ENCODE peak calls at places on chromosomes 6 and 20, in eight cellular contexts. Y, W, B, R, J, I, S and C are unnamed samples.
A peak's percentile ranks its signal among the peaks of the same experiment; 100 is the strongest.

GRCh38 chr6:9789201-9789600 is 625.7 kb downstream of the TFAP2A start:
- DNase-seq in Y (no peak), W (no peak), B (peak; percentile 4), R (no peak), J (peak; percentile 73), I (no peak), S (peak; percentile 10), C (no peak)

GRCh38 chr6:169115632-169116031 is 138.0 kb downstream of the THBS2 start:
- DNase-seq in Y (no peak), W (no peak), B (peak; percentile 46), R (no peak), J (no peak), I (no peak), S (no peak), C (no peak)

GRCh38 chr20:54306985-54307710 is 99.3 kb downstream of the PFDN4 start:
- DNase-seq in Y (no peak), W (no peak), B (no peak), R (no peak), J (no peak), I (no peak), S (no peak), C (no peak)

GRCh38 chr6:129661478-129662405 is 48.2 kb downstream of the ARHGAP18 start:
- DNase-seq in Y (no peak), W (no peak), B (no peak), R (no peak), J (no peak), I (no peak), S (no peak), C (no peak)

GRCh38 chr20:57777911-57778310 is 68.1 kb upstream of the PMEPA1 start:
- DNase-seq in Y (no peak), W (no peak), B (no peak), R (no peak), J (no peak), I (no peak), S (no peak), C (no peak)

GRCh38 chr6:34324738-34325444 is 67.6 kb downstream of the NUDT3 start:
- DNase-seq in Y (no peak), W (no peak), B (peak; percentile 75), R (peak; percentile 73), J (no peak), I (no peak), S (no peak), C (no peak)

GRCh38 chr6:161319231-161319630 is 45.4 kb upstream of the AGPAT4 start:
- DNase-seq in Y (no peak), W (no peak), B (no peak), R (no peak), J (no peak), I (no peak), S (no peak), C (no peak)

GRCh38 chr6:116764961-116765841 is at the start of gene FAM162B:
- DNase-seq in Y (peak; percentile 23), W (peak; percentile 87), B (peak; percentile 69), R (peak; percentile 67), J (no peak), I (peak; percentile 59), S (no peak), C (peak; percentile 36)

DNA sequence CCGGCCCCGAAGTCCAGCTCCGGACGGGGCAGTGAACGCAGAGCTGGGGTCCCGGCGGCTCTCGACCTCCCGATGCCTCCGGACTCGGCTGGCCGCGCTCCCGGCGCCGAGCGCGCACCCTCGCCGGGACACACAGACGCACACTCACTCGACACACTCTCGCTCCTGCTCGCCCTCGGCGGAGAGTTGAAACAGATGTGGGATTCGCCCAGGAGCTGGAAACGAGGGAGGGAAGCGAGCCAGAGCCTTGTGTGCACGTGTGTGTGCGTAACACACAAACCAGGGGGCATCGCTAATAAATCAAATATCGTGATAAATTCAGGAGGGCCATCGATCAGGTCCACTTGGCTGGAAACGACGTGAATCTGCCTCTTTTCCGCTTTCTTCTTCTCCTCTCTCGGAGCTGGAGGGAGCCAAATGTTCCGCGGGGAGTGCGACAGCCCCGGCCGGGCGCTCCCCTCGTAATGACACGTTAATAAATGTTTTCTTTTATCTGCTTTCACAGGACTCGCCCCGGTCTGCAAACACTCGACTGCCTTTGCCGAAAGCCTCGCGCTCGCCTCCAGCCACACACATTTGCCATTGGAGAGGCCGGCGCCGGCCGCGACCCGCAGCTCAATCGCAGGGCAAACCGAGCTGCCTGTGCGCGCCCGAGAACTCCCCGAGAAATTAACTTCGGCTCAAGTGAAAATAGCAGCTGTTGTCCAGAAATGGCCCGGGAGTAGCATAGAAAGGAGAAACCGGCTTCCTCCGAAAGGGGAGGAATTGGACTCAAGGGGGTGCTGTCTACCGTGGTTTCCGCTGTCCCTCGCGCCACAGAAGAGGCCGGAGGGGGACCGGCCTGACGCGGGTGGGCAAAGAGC is 850 bp upstream of the SULF2 start:
- DNase-seq in Y (peak; percentile 71), W (peak; percentile 82), B (peak; percentile 88), R (peak; percentile 87), J (peak; percentile 18), I (peak; percentile 74), S (no peak), C (peak; percentile 77)
- TF ChIP-seq CTCF in Y (peak; percentile 65), W (peak; percentile 87), B (peak; percentile 79), R (peak; percentile 75), J (peak; percentile 68), I (peak; percentile 44), S (peak; percentile 91), C (peak; percentile 54)

DNA sequence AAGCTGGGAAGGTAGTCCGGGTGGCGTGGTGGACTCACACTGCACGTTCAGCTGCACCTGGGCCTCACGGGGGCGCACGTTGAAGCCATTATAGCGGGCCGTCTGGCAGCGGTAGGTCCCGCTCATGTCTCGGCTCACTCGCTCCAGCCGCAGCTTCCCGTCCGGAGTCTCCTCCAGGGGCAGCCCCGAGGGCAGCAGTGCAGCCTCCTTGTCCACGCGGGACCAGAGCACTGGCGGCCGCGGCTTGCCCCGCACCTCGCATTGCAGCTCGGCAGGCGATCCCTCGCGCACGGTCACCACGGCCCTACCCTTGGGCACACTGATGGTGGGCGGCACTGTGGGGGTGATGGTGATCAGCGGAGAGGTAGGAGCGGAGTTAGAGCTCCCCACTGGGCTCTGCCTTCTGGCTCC is 47.6 kb downstream of the MDGA1 start:
- DNase-seq in Y (peak; percentile 64), W (no peak), B (no peak), R (no peak), J (no peak), I (peak; percentile 59), S (no peak), C (peak; percentile 64)
- TF ChIP-seq CTCF in Y (no peak), W (peak; percentile 29), B (no peak), R (no peak), J (peak; percentile 8), I (no peak), S (no peak), C (peak; percentile 42)

GRCh38 chr6:119440953-119441352 is 91.4 kb upstream of the MAN1A1 start:
- DNase-seq in Y (no peak), W (no peak), B (no peak), R (no peak), J (no peak), I (no peak), S (no peak), C (no peak)
- TF ChIP-seq CTCF in Y (no peak), W (no peak), B (no peak), R (no peak), J (no peak), I (no peak), S (no peak), C (no peak)

DNA sequence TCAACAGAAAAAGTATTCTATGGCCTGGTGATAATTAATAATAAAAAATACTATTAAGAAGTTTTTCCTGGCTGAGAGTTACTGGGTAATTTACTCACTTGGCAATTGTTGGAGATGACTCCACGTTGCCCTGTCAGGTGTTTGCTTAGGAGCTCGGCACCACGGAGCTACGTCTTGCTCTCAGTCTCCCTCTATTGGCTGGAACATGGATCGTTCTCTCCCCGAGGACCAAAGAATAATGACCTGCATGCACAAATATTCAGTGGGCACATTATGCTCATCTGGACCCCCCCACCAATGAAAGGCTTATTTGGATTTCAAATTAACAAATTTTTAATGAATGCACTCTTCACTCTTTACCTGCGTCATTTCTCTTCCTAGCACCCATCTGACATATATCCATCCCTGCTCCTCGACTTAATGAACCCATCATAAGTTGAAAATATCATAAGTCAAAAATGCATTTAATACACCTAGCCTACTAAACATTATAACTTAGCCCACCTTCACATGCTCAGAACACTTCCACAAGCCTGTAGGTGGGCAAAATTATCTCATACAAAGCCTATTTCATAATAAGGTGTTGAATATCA is 71.0 kb upstream of the CD83 start:
- DNase-seq in Y (peak; percentile 72), W (no peak), B (peak; percentile 67), R (no peak), J (peak; percentile 28), I (peak; percentile 56), S (no peak), C (peak; percentile 70)
- TF ChIP-seq CTCF in Y (peak; percentile 67), W (peak; percentile 65), B (peak; percentile 83), R (no peak), J (peak; percentile 81), I (peak; percentile 62), S (peak; percentile 80), C (peak; percentile 69)

GRCh38 chr6:8481727-8482126 is 46.4 kb upstream of the SLC35B3 start:
- DNase-seq in Y (peak; percentile 22), W (no peak), B (peak; percentile 6), R (no peak), J (no peak), I (no peak), S (no peak), C (peak; percentile 13)
- TF ChIP-seq CTCF in Y (peak; percentile 50), W (no peak), B (peak; percentile 26), R (no peak), J (no peak), I (peak; percentile 17), S (peak; percentile 63), C (peak; percentile 30)

DNA sequence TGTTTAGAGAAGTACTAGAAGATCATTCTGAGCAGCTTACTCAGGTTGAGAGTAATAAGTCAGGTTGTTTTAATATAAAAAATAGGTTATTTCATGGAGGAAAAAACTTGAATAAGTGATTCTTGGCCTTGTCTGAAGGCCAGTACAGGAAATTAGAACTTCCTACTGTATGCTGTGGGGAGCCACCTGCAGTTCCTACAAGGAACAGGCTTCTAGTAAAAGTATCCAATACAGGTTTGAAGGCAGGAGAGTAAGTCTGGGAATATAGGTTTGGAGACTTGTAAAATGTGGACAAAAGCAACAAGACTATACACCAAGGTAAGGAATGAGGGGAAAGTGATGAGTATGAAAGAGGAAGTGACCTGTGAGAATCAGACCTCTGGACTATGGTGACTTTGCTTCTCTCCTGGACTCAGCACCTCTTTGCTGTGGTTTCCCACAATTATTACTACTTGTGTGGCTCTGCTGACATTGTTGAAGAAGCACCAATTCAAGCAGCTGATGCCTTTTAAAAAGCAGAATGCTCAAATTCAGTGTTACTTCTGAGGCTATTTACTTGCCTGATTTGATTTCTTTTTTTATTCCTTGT is 278.6 kb downstream of the TBC1D7 start:
- DNase-seq in Y (no peak), W (no peak), B (no peak), R (no peak), J (no peak), I (no peak), S (no peak), C (no peak)
- TF ChIP-seq CTCF in Y (no peak), W (peak; percentile 40), B (no peak), R (no peak), J (no peak), I (no peak), S (peak; percentile 25), C (no peak)

DNA sequence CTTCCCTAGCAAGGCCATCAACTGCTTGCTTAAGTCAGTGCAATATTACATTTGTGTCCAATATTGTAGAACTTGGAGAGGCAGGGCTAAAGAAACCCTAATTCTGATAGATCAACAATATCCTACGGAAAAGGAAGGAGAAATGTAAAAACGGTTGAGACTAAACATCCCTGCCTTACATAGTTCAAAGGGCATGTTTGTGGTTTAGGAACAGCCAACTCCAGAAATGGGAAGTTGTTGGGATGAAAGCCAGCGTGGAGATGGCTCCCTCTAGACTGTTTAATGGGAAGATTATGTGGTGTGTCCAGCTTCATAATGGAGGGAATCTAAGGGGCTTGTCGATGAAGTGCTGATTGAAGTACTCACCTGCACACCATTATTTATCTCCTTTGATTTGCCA is 145.3 kb upstream of the TENT5A start:
- DNase-seq in Y (no peak), W (no peak), B (peak; percentile 43), R (no peak), J (no peak), I (no peak), S (no peak), C (no peak)
- TF ChIP-seq CTCF in Y (no peak), W (no peak), B (no peak), R (no peak), J (no peak), I (no peak), S (no peak), C (no peak)